ENCODE peak calls at places on chromosome 5, in four cellular contexts. W is A549, O is suprapubic skin, Q is transverse colon. Y is an unnamed sample.

GRCh38 chr5:14108170-14108996 is 34.8 kb upstream of the TRIO start:
- DNase-seq in Q (peak; percentile 72), W (peak; percentile 85), O (no peak), Y (peak; percentile 60)

GRCh38 chr5:124774002-124774318 is 27.5 kb upstream of the ZNF608 start:
- DNase-seq in O (no peak), Q (no peak), W (no peak), Y (no peak)

GRCh38 chr5:181181650-181182565 is 23.1 kb downstream of the TRIM7 start:
- DNase-seq in W (peak; percentile 89), Q (peak; percentile 79), O (no peak), Y (no peak)

GRCh38 chr5:10792336-10792735 is 31.3 kb upstream of the DAP start:
- DNase-seq in W (no peak), Q (no peak), O (no peak), Y (no peak)

GRCh38 chr5:33795532-33795931 is 96.3 kb downstream of the ADAMTS12 start:
- DNase-seq in W (no peak), Q (no peak), O (no peak), Y (no peak)

GRCh38 chr5:44389410-44389879 is at the start of gene FGF10:
- DNase-seq in O (peak; percentile 49), W (no peak), Q (peak; percentile 8), Y (no peak)

GRCh38 chr5:6634327-6634713 is 1.1 kb downstream of the SRD5A1 start:
- DNase-seq in Q (no peak), O (no peak), W (no peak), Y (no peak)

GRCh38 chr5:61002616-61003015 is 57.6 kb downstream of the NDUFAF2 start:
- DNase-seq in W (no peak), Q (no peak), O (no peak), Y (no peak)

GRCh38 chr5:145943674-145944121 is 7.3 kb downstream of the SH3RF2 start:
- DNase-seq in W (peak; percentile 33), Q (peak; percentile 44), O (no peak), Y (no peak)

GRCh38 chr5:81789033-81789432 is 38.1 kb upstream of the SSBP2 start:
- DNase-seq in W (no peak), O (no peak), Q (no peak), Y (no peak)

GRCh38 chr5:18789216-18789615 is 1155.0 kb downstream of the TAF11L14 start:
- DNase-seq in O (no peak), Q (no peak), W (no peak), Y (no peak)

GRCh38 chr5:72465601-72466563 is 41.3 kb downstream of the ZNF366 start:
- DNase-seq in W (no peak), Q (no peak), O (no peak), Y (no peak)

GRCh38 chr5:165209101-165209727 is 1703.8 kb downstream of the MAT2B start:
- DNase-seq in Q (no peak), O (no peak), W (peak; percentile 29), Y (no peak)

GRCh38 chr5:160922311-160922710 is 70.3 kb upstream of the ATP10B start:
- DNase-seq in Q (no peak), W (no peak), O (no peak), Y (no peak)

GRCh38 chr5:62521319-62521718 is 57.3 kb upstream of the LRRC70 start:
- DNase-seq in W (no peak), Q (no peak), O (no peak), Y (no peak)

GRCh38 chr5:34411470-34412346 is 244.4 kb upstream of the RAI14 start:
- DNase-seq in W (no peak), Q (no peak), O (no peak), Y (no peak)

GRCh38 chr5:57598756-57599155 is 116.1 kb upstream of the ACTBL2 start:
- DNase-seq in W (peak; percentile 43), O (no peak), Q (no peak), Y (no peak)

GRCh38 chr5:169352901-169353300 is 52.0 kb upstream of the SLIT3 start:
- DNase-seq in O (no peak), W (no peak), Q (no peak), Y (no peak)

GRCh38 chr5:178515776-178516561 is 74.2 kb downstream of the COL23A1 start:
- DNase-seq in O (no peak), W (no peak), Q (no peak), Y (no peak)

GRCh38 chr5:98993512-98993911 is 64.7 kb upstream of the CHD1 start:
- DNase-seq in Q (no peak), W (no peak), O (no peak), Y (no peak)

GRCh38 chr5:35230043-35230611 is at the start of gene PRLR:
- DNase-seq in W (peak; percentile 12), Q (peak; percentile 62), O (peak; percentile 72), Y (no peak)

GRCh38 chr5:107794731-107795130 is 124.0 kb upstream of the EFNA5 start:
- DNase-seq in W (no peak), Q (no peak), O (no peak), Y (no peak)

DNA sequence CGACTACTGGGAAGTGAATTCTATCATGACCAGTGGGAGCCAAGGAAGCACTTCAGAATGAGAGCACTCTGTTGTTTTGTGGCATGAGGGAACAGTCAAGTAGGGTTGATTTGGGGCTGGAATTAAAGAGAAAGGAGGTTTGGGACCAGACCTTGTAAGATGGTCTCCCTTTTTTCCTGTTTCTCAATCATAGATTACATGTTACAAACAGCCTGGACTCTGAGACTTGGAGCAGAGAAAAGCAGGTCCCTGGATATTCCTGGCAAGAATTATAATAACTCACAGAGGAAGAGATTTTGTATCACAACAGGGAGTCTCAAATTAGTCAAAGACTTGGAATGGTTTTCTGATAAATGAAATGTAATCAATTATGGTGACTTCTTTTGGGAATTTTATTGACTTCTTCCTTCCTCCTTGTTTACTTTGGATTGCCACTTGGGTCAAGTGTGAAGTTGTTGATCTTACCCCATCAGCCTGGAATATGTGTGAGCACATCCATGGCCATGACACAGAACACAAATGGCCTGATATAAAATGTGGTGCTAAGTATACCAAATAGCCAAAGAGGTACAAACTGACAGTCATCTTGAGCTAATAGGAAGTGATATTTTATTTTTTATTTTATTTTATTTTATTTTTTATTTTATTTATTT is 131.0 kb upstream of the OSMR start:
- DNase-seq in W (no peak), Q (no peak), O (no peak), Y (no peak)
- H3K27ac ChIP-seq in W (no peak overlapping the region), Q (no peak overlapping the region), O (no peak overlapping the region), Y (no peak overlapping the region)

DNA sequence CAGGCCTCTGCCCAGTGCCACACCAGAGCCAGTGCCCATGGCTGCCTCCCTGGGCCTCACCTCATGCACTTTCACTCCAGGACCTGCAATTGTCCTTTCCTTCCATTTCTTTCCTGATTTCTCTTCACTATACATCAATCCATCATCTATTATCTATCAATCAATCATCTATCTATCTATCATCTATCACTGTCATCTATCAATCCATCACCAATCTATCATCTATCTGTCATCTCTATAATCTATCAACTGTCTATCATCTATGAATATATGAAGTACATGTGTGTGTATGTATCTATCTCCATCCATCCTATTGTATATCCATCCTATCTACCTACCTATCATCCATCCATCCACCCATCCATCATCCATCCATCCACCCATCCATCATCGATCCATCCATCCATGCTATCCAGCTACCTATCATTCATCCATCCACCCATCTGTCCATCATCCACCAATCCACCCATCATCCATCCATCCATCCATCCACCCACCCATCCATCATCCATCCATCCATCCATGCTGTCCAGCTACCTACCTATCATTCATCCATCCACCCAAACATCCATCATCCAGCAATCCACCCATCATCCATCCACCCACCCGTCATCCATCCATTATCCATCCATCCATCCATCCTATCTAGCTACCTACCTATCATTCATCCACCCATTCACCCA is 26.9 kb downstream of the SLC6A3 start:
- DNase-seq in O (no peak), W (no peak), Q (no peak), Y (no peak)
- TF ChIP-seq EP300 in O (no peak), W (no peak), Q (no peak), Y (no peak)

GRCh38 chr5:54531536-54531935 is 14.0 kb downstream of the SNX18 start:
- DNase-seq in Q (no peak), W (no peak), O (no peak), Y (no peak)

GRCh38 chr5:54526604-54527359 is 9.2 kb downstream of the SNX18 start:
- DNase-seq in W (no peak), O (no peak), Q (no peak), Y (no peak)

GRCh38 chr5:54525692-54526091 is 8.1 kb downstream of the SNX18 start:
- DNase-seq in O (no peak), Q (no peak), W (no peak), Y (no peak)

GRCh38 chr5:54528633-54529032 is 11.1 kb downstream of the SNX18 start:
- DNase-seq in Q (no peak), O (no peak), W (no peak), Y (no peak)

GRCh38 chr5:54529565-54529964 is 12.0 kb downstream of the SNX18 start:
- DNase-seq in Q (no peak), W (no peak), O (no peak), Y (no peak)
- H3K27ac ChIP-seq in Q (no peak overlapping the region), W (no peak overlapping the region), O (no peak overlapping the region), Y (no peak overlapping the region)

GRCh38 chr5:83034552-83035181 is 42.5 kb downstream of the TMEM167A start:
- DNase-seq in W (no peak), O (no peak), Q (no peak), Y (no peak)

GRCh38 chr5:83031391-83031790 is 45.8 kb downstream of the TMEM167A start:
- DNase-seq in O (no peak), W (no peak), Q (no peak), Y (no peak)

GRCh38 chr5:83035373-83036170 is 41.6 kb downstream of the TMEM167A start:
- DNase-seq in W (no peak), O (no peak), Q (no peak), Y (no peak)

GRCh38 chr5:83036991-83037390 is 40.2 kb downstream of the TMEM167A start:
- DNase-seq in O (no peak), Q (no peak), W (no peak), Y (no peak)

DNA sequence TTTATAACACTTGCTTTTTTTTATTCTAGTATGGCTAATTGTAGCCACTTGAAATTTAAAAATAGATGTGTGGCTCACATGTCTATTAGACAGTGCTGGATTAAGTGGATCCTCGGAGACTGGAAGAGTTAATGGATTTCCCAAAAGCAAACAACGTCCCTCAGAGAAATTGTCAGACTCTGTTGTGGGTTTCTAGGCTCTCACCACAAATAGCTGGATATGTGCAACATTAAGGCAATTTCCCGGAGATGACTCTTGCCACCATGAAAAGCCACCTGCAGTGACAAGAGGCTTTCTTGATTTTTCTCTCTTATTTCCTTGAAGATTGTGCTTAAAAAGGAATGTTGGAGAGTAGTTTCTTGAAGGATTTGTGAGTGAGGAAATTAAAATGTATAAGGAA is 43.2 kb downstream of the TMEM167A start:
- DNase-seq in W (no peak), O (no peak), Q (no peak), Y (no peak)
- TF ChIP-seq EP300 in W (no peak), O (no peak), Q (no peak), Y (no peak)

GRCh38 chr5:142661143-142661542 is 24.7 kb downstream of the FGF1 start:
- DNase-seq in W (no peak), Q (no peak), O (no peak), Y (no peak)

GRCh38 chr5:142660196-142660595 is 25.7 kb downstream of the FGF1 start:
- DNase-seq in Q (no peak), W (no peak), O (no peak), Y (no peak)

GRCh38 chr5:142659405-142659804 is 26.5 kb downstream of the FGF1 start:
- DNase-seq in Q (no peak), W (no peak), O (no peak), Y (no peak)

GRCh38 chr5:142661957-142662356 is 23.9 kb downstream of the FGF1 start:
- DNase-seq in Q (no peak), W (no peak), O (no peak), Y (no peak)

GRCh38 chr5:142660731-142661130 is 25.2 kb downstream of the FGF1 start:
- DNase-seq in W (no peak), Q (no peak), O (no peak), Y (no peak)
- H3K27ac ChIP-seq in W (no peak overlapping the region), Q (no peak overlapping the region), O (no peak overlapping the region), Y (peak overlapping the region; percentile 48)